ENCODE peak calls at places on chromosomes 5 and 9, in seven cellular contexts. N is cardiac fibroblast; D is AG20443; H is stimulated activated CD8-positive, alpha-beta memory T cell treated with anti-CD3 and anti-CD28 coated beads, Interleukin-2, amount 100 ng/mL, for 48 hours; B is kidney epithelial cell; K is COR-L47; Z is midbrain. J is an unnamed sample.

GRCh38 chr5:76808142-76808691 is 10.6 kb upstream of the F2RL1 start:
- DNase-seq in N (no peak), D (no peak), H (no peak), B (no peak), K (no peak), Z (peak), J (no peak)

GRCh38 chr9:27703591-27703990 is 130.3 kb upstream of the C9orf72 start:
- DNase-seq in N (no peak), D (no peak), H (no peak), B (no peak), K (no peak), Z (no peak), J (no peak)

GRCh38 chr5:6715758-6716633 is 2.8 kb downstream of the TENT4A start:
- DNase-seq in N (no peak), D (no peak), H (no peak), B (no peak), K (no peak), Z (no peak), J (peak)

GRCh38 chr9:80204054-80204453 is 632.3 kb downstream of the TLE4 start:
- DNase-seq in N (no peak), D (no peak), H (no peak), B (no peak), K (no peak), Z (no peak), J (no peak)

GRCh38 chr5:17232405-17232804 is 15.0 kb downstream of the BASP1 start:
- DNase-seq in N (no peak), D (no peak), H (no peak), B (no peak), K (no peak), Z (no peak), J (no peak)

GRCh38 chr5:143887901-143888648 is 76.1 kb downstream of the HMHB1 start:
- DNase-seq in N (peak), D (peak), H (no peak), B (no peak), K (no peak), Z (no peak), J (no peak)

GRCh38 chr5:173466227-173466626 is 138.0 kb upstream of the STC2 start:
- DNase-seq in N (no peak), D (no peak), H (no peak), B (no peak), K (no peak), Z (no peak), J (no peak)

GRCh38 chr9:127349483-127350127 is 47.4 kb upstream of the SLC2A8 start:
- DNase-seq in N (no peak), D (no peak), H (no peak), B (no peak), K (peak), Z (no peak), J (no peak)

GRCh38 chr5:96338624-96339023 is 94.4 kb downstream of the PCSK1 start:
- DNase-seq in N (peak), D (no peak), H (no peak), B (no peak), K (no peak), Z (peak), J (no peak)

GRCh38 chr5:150247726-150248125 is 41.8 kb downstream of the CAMK2A start:
- DNase-seq in N (no peak), D (no peak), H (no peak), B (no peak), K (no peak), Z (no peak), J (no peak)

GRCh38 chr5:179475211-179475840 is 75.0 kb upstream of the RUFY1 start:
- DNase-seq in N (peak), D (no peak), H (no peak), B (no peak), K (no peak), Z (no peak), J (no peak)

GRCh38 chr5:120507826-120508463 is 43.8 kb downstream of the PRR16 start:
- DNase-seq in N (no peak), D (peak), H (no peak), B (no peak), K (no peak), Z (no peak), J (no peak)

GRCh38 chr5:65984098-65984885 is 57.9 kb downstream of the ERBIN start:
- DNase-seq in N (no peak), D (no peak), H (no peak), B (no peak), K (peak), Z (no peak), J (no peak)

GRCh38 chr5:74641778-74642542 is 1.4 kb upstream of the ENC1 start:
- DNase-seq in N (peak), D (peak), H (no peak), B (no peak), K (peak), Z (peak), J (no peak)

GRCh38 chr5:82019342-82020138 is 47.7 kb downstream of the ATG10 start:
- DNase-seq in N (no peak), D (no peak), H (no peak), B (no peak), K (peak), Z (no peak), J (no peak)

GRCh38 chr5:72908666-72909065 is 47.2 kb upstream of the FCHO2 start:
- DNase-seq in N (no peak), D (no peak), H (no peak), B (no peak), K (no peak), Z (no peak), J (no peak)

GRCh38 chr9:26770821-26771220 is 121.8 kb downstream of the CAAP1 start:
- DNase-seq in N (no peak), D (no peak), H (no peak), B (no peak), K (no peak), Z (no peak), J (no peak)

GRCh38 chr9:121651295-121652036 is at the start of gene DAB2IP:
- DNase-seq in N (peak), D (peak), H (no peak), B (no peak), K (peak), Z (peak), J (no peak)

GRCh38 chr5:131633830-131634229 is 1.2 kb downstream of the RAPGEF6 start:
- DNase-seq in N (no peak), D (no peak), H (no peak), B (no peak), K (no peak), Z (no peak), J (no peak)

GRCh38 chr5:109016300-109016699 is 268.6 kb downstream of the FER start:
- DNase-seq in N (peak), D (no peak), H (no peak), B (no peak), K (no peak), Z (no peak), J (no peak)

GRCh38 chr5:82635561-82636288 is 357.6 kb upstream of the RPS23 start:
- DNase-seq in N (no peak), D (no peak), H (no peak), B (peak), K (no peak), Z (no peak), J (no peak)

GRCh38 chr9:94853887-94854286 is 127.4 kb downstream of the AOPEP start:
- DNase-seq in N (no peak), D (no peak), H (no peak), B (peak), K (no peak), Z (no peak), J (no peak)

GRCh38 chr9:116870566-116870965 is 183.5 kb downstream of the TRIM32 start:
- DNase-seq in N (no peak), D (no peak), H (no peak), B (peak), K (no peak), Z (no peak), J (no peak)

GRCh38 chr9:137053944-137054931 is at the start of gene ENTPD2:
- DNase-seq in N (no peak), D (no peak), H (no peak), B (no peak), K (peak), Z (no peak), J (peak)

GRCh38 chr5:101102506-101102905 is 199.4 kb upstream of the ST8SIA4 start:
- DNase-seq in N (no peak), D (no peak), H (no peak), B (peak), K (no peak), Z (no peak), J (no peak)

GRCh38 chr5:96796434-96796833 is 11.3 kb downstream of the ERAP1 start:
- DNase-seq in N (no peak), D (no peak), H (no peak), B (no peak), K (no peak), Z (no peak), J (no peak)

GRCh38 chr9:13386935-13387667 is 107.6 kb upstream of the MPDZ start:
- DNase-seq in N (peak), D (peak), H (no peak), B (peak), K (no peak), Z (no peak), J (no peak)

GRCh38 chr9:115276621-115277020 is 158.7 kb upstream of the TNC start:
- DNase-seq in N (no peak), D (no peak), H (no peak), B (peak), K (no peak), Z (no peak), J (no peak)

J was measured in T-cell.